ENCODE peak calls at places on chromosome 16, in five cellular contexts. J, L, C, V and B are unnamed samples.
A peak's percentile ranks its signal among the peaks of the same experiment; 100 is the strongest.

GRCh38 chr16:27892879-27893278 is 170.6 kb downstream of the GSG1L start:
- DNase-seq in J (no peak), L (no peak), C (no peak), V (no peak), B (no peak)

GRCh38 chr16:67961551-67961957 is 6.9 kb downstream of the SLC12A4 start:
- DNase-seq in J (peak; percentile 100), L (peak; percentile 36), C (no peak), V (peak; percentile 99), B (no peak)

GRCh38 chr16:83771306-83771942 is 36.4 kb upstream of the HSBP1 start:
- DNase-seq in J (no peak), L (no peak), C (no peak), V (no peak), B (no peak)

GRCh38 chr16:84177740-84178070 is 9.2 kb downstream of the TAF1C start:
- DNase-seq in J (no peak), L (no peak), C (peak; percentile 78), V (peak; percentile 34), B (no peak)

GRCh38 chr16:73190688-73191087 is 142.8 kb upstream of the ZFHX3 start:
- DNase-seq in J (no peak), L (no peak), C (no peak), V (no peak), B (no peak)

GRCh38 chr16:56667581-56668571 is at the start of gene MT1G:
- DNase-seq in J (no peak), L (no peak), C (peak; percentile 54), V (no peak), B (no peak)

GRCh38 chr16:72895951-72896350 is 152.0 kb downstream of the ZFHX3 start:
- DNase-seq in J (no peak), L (no peak), C (peak; percentile 13), V (no peak), B (no peak)

GRCh38 chr16:85134794-85135153 is 22.5 kb upstream of the CIBAR2 start:
- DNase-seq in J (no peak), L (no peak), C (no peak), V (no peak), B (no peak)

GRCh38 chr16:81489547-81490267 is 45.1 kb downstream of the CMIP start:
- DNase-seq in J (no peak), L (no peak), C (no peak), V (no peak), B (peak; percentile 61)

GRCh38 chr16:67936124-67936875 is at the start of gene PSMB10:
- DNase-seq in J (no peak), L (no peak), C (peak; percentile 59), V (peak; percentile 36), B (peak; percentile 68)

GRCh38 chr16:66901626-66902025 is 17.1 kb downstream of the CDH16 start:
- DNase-seq in J (no peak), L (no peak), C (no peak), V (no peak), B (no peak)

GRCh38 chr16:87921236-87921773 is 15.0 kb downstream of the CA5A start:
- DNase-seq in J (no peak), L (no peak), C (no peak), V (no peak), B (no peak)

GRCh38 chr16:75074415-75074793 is 42.2 kb downstream of the LDHD start:
- DNase-seq in J (no peak), L (no peak), C (no peak), V (no peak), B (no peak)

GRCh38 chr16:75073551-75074414 is 42.8 kb downstream of the LDHD start:
- DNase-seq in J (no peak), L (no peak), C (no peak), V (no peak), B (no peak)

GRCh38 chr16:75072239-75072947 is 44.2 kb downstream of the LDHD start:
- DNase-seq in J (no peak), L (no peak), C (no peak), V (no peak), B (no peak)

GRCh38 chr16:75075688-75076268 is 40.8 kb downstream of the LDHD start:
- DNase-seq in J (no peak), L (no peak), C (no peak), V (no peak), B (peak; percentile 36)

GRCh38 chr16:75074920-75075687 is 41.5 kb downstream of the LDHD start:
- DNase-seq in J (no peak), L (no peak), C (no peak), V (no peak), B (peak; percentile 88)
- H3K4me3 ChIP-seq in J (no peak overlapping the region), L (no peak overlapping the region), C (no peak overlapping the region), V (no peak overlapping the region), B (peak overlapping the region; percentile 54)

GRCh38 chr16:1469693-1470201 is 5.1 kb downstream of the CLCN7 start:
- DNase-seq in J (no peak), L (no peak), C (peak; percentile 19), V (no peak), B (no peak)
- H3K4me2 ChIP-seq in J (no peak overlapping the region), L (no peak overlapping the region), C (no peak overlapping the region), V (no peak overlapping the region), B (no peak overlapping the region)

GRCh38 chr16:46898006-46898405 is 13.8 kb downstream of the GPT2 start:
- DNase-seq in J (no peak), L (no peak), C (no peak), V (no peak), B (no peak)
- H2AFZ ChIP-seq in J (no peak overlapping the region), L (no peak overlapping the region), C (no peak overlapping the region), V (no peak overlapping the region), B (no peak overlapping the region)

DNA sequence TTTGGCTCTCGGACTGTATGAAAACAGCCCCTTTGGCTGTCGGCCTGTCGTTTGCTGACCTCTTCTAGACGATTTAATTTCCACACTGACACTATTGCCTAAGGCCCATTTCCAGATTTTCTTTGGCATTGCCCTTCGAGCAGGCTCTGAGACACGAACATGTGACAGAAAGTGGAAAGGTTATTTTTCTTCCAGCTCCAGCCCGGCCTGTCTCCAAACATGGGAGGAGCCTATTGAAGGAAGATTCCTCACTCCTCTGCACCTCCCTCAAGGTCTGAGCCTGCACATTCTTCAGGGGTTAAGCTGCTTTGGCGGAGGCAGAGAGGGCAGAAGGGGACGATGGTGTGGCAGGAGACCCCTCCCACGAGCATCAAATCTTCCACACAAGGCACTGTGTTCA is 85.9 kb upstream of the FOXF1 start:
- DNase-seq in J (no peak), L (no peak), C (peak; percentile 9), V (no peak), B (no peak)
- H3K4me3 ChIP-seq in J (no peak overlapping the region), L (no peak overlapping the region), C (no peak overlapping the region), V (no peak overlapping the region), B (no peak overlapping the region)

GRCh38 chr16:2717360-2718263 is 2.4 kb downstream of the PRSS27 start:
- DNase-seq in J (no peak), L (no peak), C (no peak), V (no peak), B (no peak)
- H3K4me2 ChIP-seq in J (no peak overlapping the region), L (no peak overlapping the region), C (no peak overlapping the region), V (no peak overlapping the region), B (no peak overlapping the region)

GRCh38 chr16:86298166-86299131 is 211.9 kb upstream of the FOXF1 start:
- DNase-seq in J (no peak), L (no peak), C (peak; percentile 54), V (no peak), B (no peak)
- H2AFZ ChIP-seq in J (no peak overlapping the region), L (no peak overlapping the region), C (no peak overlapping the region), V (no peak overlapping the region), B (no peak overlapping the region)

DNA sequence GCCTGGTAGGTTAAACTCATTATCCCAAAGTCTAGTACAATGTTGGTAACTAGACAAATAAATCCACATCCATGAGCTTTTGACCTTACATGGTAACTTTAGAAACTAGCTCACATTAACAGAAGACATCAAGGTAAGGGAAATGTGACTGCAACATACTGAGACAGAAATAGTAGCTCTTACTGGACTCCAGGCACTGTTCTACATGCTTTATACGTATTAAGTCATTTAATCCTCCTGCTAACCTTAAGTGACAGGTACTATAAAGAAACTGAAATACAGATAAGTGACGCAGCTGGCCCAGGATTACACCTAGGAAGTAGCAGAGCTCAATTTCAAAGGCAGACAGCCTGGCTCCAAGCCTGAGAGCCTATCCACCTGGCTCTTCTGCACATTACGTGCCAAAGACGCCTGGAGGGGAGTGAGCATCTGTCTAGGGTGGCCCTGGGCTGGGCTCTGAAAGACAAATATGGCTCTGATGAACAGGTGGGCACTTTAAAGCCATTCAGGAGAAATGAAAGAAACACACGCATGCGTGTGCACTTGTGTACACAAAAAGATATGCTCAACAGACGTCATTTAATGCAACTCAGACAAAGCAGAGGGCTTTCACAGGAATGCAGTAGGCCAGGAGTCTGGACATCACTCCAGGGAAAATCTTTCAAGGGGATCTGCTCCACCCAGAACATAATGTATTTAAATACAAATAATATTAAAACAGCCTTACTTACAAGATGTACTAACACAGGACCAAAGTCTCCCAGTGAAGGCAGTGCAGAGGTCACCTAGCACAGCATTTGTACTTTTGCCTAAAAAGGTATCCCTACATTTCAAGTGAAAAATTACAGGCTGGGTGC is 4.4 kb downstream of the ZC3H7A start:
- DNase-seq in J (no peak), L (no peak), C (no peak), V (no peak), B (no peak)
- H3K4me3 ChIP-seq in J (no peak overlapping the region), L (no peak overlapping the region), C (no peak overlapping the region), V (no peak overlapping the region), B (no peak overlapping the region)

GRCh38 chr16:86519007-86519648 is 8.8 kb downstream of the FOXF1 start:
- DNase-seq in J (no peak), L (no peak), C (no peak), V (no peak), B (no peak)

GRCh38 chr16:86517652-86518258 is 7.4 kb downstream of the FOXF1 start:
- DNase-seq in J (no peak), L (peak; percentile 44), C (peak; percentile 81), V (peak; percentile 27), B (peak; percentile 25)

GRCh38 chr16:86520317-86521210 is 10.2 kb downstream of the FOXF1 start:
- DNase-seq in J (no peak), L (no peak), C (no peak), V (no peak), B (no peak)

GRCh38 chr16:86521236-86522197 is 11.2 kb downstream of the FOXF1 start:
- DNase-seq in J (no peak), L (no peak), C (no peak), V (no peak), B (no peak)

GRCh38 chr16:86519649-86520316 is 9.5 kb downstream of the FOXF1 start:
- DNase-seq in J (no peak), L (peak; percentile 65), C (peak; percentile 72), V (no peak), B (peak; percentile 62)
- H3K4me2 ChIP-seq in J (peak overlapping the region; percentile 29), L (peak overlapping the region; percentile 59), C (peak overlapping the region; percentile 83), V (peak overlapping the region; percentile 35), B (no peak overlapping the region)